ENCODE peak calls at places on chromosomes 7 and 10, in four cellular contexts. H is esophagus muscularis mucosa, J is HL-60, V is GM12878. U is an unnamed sample.

GRCh38 chr7:140659727-140660396 is 12.9 kb upstream of the ADCK2 start:
- DNase-seq in V (no peak), J (no peak), H (no peak), U (peak)

GRCh38 chr7:78395298-78396120 is 596.9 kb downstream of the PHTF2 start:
- DNase-seq in J (no peak), H (no peak), V (no peak), U (no peak)

GRCh38 chr7:78139335-78139734 is 340.8 kb downstream of the PHTF2 start:
- DNase-seq in H (no peak), V (no peak), J (no peak), U (no peak)

GRCh38 chr7:138161600-138162081 is 85.4 kb downstream of the AKR1D1 start:
- DNase-seq in J (peak), V (peak), H (no peak), U (peak)

GRCh38 chr10:62492012-62492869 is 118.1 kb downstream of the ZNF365 start:
- DNase-seq in H (peak), V (peak), J (peak), U (no peak)

GRCh38 chr7:100914208-100914878 is 18.7 kb upstream of the ACHE start:
- DNase-seq in V (no peak), J (no peak), H (no peak), U (peak)

GRCh38 chr7:49014870-49015269 is 90.5 kb downstream of the CDC14C start:
- DNase-seq in H (no peak), J (no peak), V (no peak), U (no peak)

GRCh38 chr7:106987777-106988176 is 56.7 kb upstream of the PRKAR2B start:
- DNase-seq in V (no peak), H (no peak), J (no peak), U (no peak)

GRCh38 chr7:118699222-118699621 is 474.7 kb downstream of the ANKRD7 start:
- DNase-seq in J (no peak), H (no peak), V (no peak), U (no peak)

GRCh38 chr10:43376828-43377227 is 5.4 kb downstream of the FXYD4 start:
- DNase-seq in V (no peak), J (no peak), H (no peak), U (peak)

GRCh38 chr7:144853542-144853941 is 17.7 kb upstream of the TPK1 start:
- DNase-seq in V (no peak), J (no peak), H (no peak), U (no peak)

GRCh38 chr7:144857463-144857862 is 21.6 kb upstream of the TPK1 start:
- DNase-seq in J (no peak), V (no peak), H (no peak), U (no peak)

DNA sequence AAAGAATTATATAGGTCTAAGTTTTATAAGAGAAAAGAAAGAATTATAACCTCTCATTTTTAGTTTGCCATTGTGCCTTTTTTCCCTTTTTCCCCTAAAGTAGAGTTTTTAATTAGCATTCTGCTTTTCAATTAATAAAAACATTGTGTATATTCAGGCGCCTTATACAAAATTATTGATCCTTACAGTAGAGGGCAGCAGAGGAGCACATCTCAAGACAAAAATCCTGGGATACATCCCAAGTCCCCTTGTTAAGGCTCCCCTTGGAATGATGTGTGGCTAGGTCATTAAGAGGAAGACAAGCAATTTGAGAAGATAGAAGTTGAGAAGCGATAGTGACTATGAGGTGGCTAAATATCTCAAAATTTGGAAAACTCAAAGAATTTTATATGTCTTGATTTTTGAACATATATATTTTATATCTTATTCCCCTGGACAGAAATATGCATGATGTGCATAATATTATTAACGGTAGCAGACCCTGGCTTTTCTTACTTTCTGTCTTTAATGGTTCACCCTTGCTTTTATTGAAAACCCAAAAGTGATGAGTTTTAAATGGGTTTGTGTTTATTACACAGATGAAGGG is 19.1 kb upstream of the TPK1 start:
- DNase-seq in J (no peak), V (no peak), H (no peak), U (no peak)
- TF ChIP-seq CTCF in J (peak), V (peak), H (peak), U (peak)

DNA sequence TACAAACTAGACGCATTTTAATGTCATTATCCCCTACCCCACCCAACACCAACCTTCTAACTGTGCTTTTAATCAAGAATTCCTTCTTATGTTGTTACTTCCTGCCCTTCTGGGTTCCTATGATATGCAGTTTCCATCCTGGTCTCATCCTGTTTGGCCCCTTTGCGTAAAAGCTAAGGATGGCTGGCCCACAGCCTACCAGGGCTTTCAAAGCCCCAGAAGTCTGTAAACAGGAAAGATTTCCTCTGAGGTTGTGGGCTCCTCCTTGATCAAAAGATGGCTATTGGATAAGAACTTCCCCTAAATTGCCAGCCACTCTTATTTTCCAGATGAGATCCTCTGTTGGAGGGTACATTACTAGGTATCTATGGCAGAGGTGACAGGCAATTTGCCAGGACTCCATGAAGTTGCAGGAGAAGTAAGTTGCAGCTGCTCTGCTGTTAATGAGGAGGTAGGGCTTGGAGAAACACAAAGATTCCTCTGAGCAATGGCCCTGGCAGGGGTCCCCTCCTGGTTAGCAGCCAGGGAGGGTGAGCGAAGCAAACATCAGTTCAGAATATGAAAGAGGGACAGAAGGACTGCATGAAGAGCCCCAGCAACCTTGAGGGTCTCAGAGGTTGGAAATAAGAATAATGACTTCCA is 32.2 kb downstream of the NRP1 start:
- DNase-seq in H (no peak), V (no peak), J (no peak), U (no peak)
- H3K27ac ChIP-seq in H (peak), V (no peak), J (no peak), U (peak)

DNA sequence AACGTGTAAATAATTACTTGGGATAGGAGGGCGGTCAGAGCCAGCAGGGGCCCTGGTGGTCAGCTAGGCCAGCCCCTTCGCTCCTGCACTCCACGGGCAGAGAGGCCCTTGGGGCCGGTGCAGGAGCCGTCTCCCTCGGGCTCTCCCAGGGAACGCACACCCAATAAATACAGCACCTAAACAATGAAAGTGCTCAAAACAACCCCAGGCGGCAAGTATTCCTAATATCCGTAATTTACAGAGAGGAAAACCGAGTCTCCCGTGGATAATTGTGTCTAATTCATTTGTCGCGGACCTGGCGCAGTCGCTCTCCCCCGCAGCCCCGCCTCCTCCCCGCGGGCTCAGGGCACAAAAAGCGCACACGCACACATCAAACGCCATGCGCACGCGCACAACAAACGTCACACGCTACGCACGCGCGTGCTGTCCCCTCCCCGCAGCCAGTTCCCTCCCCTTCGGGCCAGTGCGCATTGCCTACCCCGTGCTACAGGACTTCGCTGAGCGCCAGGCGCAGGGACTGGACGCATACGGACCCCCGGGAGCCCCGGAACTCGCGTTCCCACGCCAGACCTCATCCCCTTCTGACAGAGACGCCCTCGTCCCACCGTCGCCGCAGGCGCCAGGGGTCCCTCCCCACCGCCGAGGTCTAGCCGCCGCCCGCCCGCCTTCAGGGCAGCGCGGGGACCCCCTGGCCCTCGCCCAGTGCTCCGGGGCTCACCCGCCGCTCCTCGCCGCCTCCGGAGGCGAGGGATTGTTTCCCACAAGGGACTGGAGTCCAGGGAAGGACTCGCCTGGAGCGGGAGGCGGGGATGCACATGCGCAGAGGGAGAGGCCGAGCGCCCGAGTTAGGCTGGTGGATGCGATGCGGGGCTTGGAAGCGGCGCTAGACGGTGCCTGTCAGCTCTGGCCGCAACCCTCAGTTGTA is at the start of gene ZNF248:
- DNase-seq in V (peak), J (peak), H (peak), U (peak)
- TF ChIP-seq POLR2AphosphoS5 in V (peak), J (peak), H (peak), U (peak)

GRCh38 chr10:92419740-92420553 is 129.0 kb downstream of the MARCHF5 start:
- DNase-seq in H (no peak), J (no peak), V (no peak), U (peak)
- TF ChIP-seq CTCF in H (peak), J (no peak), V (peak), U (no peak)

DNA sequence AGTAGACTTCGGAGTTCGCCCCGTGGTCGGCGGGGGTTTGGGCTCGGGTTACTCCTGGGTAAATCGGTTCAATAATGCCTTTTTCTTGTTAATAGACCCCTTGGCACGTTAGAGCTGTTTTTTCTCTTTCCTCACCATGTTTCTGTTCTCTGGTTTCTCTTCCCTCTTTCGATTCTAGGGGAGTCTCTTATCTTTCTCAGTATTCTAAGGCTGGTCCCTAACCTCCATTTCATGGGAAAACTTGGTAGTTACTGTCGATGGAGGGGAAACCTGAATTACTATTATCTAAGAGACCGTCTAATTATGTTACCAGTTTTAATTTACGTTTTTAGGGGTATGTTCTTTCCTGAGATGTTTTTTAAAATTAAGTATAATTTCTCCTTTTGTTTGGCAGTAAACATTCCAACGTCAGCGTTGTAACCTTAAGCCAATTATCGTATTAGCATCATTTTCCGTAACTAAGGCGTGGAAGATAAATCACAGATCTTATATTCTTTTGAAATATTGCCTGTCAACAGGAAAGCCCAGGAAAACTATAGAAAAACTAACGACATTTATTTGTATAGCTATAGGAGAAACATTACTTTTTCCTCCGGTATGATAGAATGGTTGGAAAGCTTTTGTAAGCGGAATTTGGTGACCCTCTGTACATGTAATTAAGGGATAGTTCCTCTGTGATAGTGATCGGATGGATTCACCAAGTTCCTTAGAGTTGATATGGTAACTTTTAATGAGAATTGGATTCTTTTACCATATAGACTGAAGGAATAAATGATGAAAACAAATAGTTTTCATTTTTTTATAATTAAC is 847 bp downstream of the BTAF1 start:
- DNase-seq in H (no peak), V (no peak), J (no peak), U (no peak)
- H3K27ac ChIP-seq in H (peak), V (peak), J (peak), U (peak)

GRCh38 chr10:19546224-19546623 is 270.0 kb upstream of the PLXDC2 start:
- DNase-seq in H (no peak), V (no peak), J (no peak), U (no peak)

GRCh38 chr10:19541299-19541698 is 274.9 kb upstream of the PLXDC2 start:
- DNase-seq in H (no peak), J (no peak), V (no peak), U (no peak)
- TF ChIP-seq POLR2AphosphoS5 in H (no peak), J (no peak), V (no peak), U (no peak)

DNA sequence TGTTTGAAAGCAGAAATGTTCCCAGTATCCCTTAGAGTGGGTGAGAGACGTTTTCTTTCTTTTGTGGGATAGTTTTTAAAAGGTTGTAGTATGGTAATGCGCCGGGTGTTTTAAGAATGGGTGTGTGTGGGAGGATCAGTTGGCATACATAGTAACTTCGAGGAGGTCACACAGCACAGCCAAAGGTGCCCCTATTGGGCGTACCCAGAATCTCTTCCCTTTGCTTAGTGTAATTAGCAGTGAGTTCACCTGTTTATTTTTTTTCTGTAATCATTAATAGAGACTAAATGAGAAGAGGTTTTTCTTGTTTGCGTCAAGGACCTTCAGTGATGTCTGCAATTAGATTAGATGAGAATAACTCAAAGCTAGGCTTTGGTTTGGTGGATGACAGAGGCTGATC is 1.5 kb downstream of the PLEKHA8 start:
- DNase-seq in J (no peak), H (no peak), V (no peak), U (no peak)
- TF ChIP-seq CTCF in J (no peak), H (no peak), V (peak), U (no peak)

DNA sequence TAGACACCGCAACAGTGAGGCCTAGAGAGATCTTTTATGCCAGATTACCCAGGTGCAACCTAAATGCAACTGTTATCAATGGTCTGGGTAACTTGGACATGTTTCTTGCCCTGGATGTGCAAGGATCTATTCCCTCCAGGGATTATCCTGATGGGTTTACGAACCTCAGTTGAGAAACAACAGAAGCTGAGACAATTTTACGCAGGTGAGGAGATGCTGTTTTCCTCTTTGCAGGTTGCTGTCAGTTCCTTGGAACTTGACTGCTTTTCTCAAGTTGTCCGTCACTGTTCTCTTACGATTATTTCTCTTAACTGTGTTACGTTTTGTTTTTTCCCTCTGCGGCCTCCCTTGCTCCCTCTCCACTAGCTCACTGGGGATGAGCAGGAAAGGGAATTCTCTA is 1.4 kb downstream of the PURB start:
- DNase-seq in H (no peak), V (no peak), J (no peak), U (no peak)
- H3K27ac ChIP-seq in H (peak), V (peak), J (peak), U (peak)

DNA sequence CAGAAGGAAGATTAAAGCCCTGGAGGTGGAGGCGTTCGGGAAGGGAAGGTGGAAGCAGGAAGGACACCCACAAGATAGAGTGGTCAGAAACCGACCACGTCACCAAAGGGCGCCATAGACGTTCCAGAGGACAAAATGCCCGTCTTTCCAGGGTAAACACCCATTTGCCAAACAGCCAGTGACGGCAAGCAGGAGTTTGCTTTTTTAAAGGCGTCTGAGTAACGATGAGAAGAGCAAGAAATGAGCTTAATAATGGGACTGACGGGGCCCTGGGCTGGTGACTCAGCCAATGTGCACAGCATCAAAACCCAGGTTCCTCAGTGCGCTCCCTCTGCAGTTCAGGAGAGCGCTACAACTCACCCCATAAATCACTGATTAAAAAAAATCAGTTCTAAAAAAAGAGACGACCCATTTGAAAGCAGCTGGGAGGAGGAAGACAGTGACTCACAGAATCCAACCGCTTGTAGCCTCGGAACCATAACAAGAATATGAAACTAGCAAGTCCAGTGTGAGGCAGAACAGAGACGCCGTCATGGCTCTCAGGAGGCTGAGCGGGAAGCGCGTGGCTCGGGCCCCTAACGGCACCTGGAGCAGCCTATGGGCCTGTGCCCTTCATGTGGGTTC is 5.9 kb downstream of the DIP2C start:
- DNase-seq in V (no peak), J (no peak), H (no peak), U (no peak)
- TF ChIP-seq POLR2AphosphoS5 in V (no peak), J (no peak), H (peak), U (no peak)

U was measured in spleen.